ENCODE peak calls at places on chromosome 10, in five cellular contexts. One of them, this sample, is unnamed.

GRCh38 chr10:91652364-91652763 is 19.5 kb upstream of the PPP1R3C start:
- DNase-seq in OCI-LY7: no peak
- DNase-seq in hepatocyte: peak; percentile 61
- DNase-seq in mammary epithelial cell: peak; percentile 98
- DNase-seq in colonic mucosa: no peak
- DNase-seq in this sample: no peak

GRCh38 chr10:123943307-123943706 is 51.7 kb upstream of the CPXM2 start:
- DNase-seq in hepatocyte: no peak
- DNase-seq in mammary epithelial cell: no peak
- DNase-seq in OCI-LY7: no peak
- DNase-seq in colonic mucosa: no peak
- DNase-seq in this sample: no peak

GRCh38 chr10:46542567-46543323 is 13.7 kb downstream of the GPRIN2 start:
- DNase-seq in OCI-LY7: no peak
- DNase-seq in mammary epithelial cell: no peak
- DNase-seq in colonic mucosa: no peak
- DNase-seq in hepatocyte: no peak
- DNase-seq in this sample: no peak

GRCh38 chr10:58107506-58107905 is 160.2 kb downstream of the IPMK start:
- DNase-seq in hepatocyte: no peak
- DNase-seq in OCI-LY7: no peak
- DNase-seq in colonic mucosa: no peak
- DNase-seq in mammary epithelial cell: peak; percentile 82
- DNase-seq in this sample: no peak

GRCh38 chr10:18308600-18308999 is 168.4 kb downstream of the CACNB2 start:
- DNase-seq in mammary epithelial cell: no peak
- DNase-seq in hepatocyte: no peak
- DNase-seq in OCI-LY7: no peak
- DNase-seq in colonic mucosa: no peak
- DNase-seq in this sample: no peak

GRCh38 chr10:13322615-13323148 is 22.8 kb upstream of the PHYH start:
- DNase-seq in OCI-LY7: no peak
- DNase-seq in colonic mucosa: no peak
- DNase-seq in mammary epithelial cell: no peak
- DNase-seq in hepatocyte: no peak
- DNase-seq in this sample: no peak

GRCh38 chr10:24866615-24867583 is 85.5 kb downstream of the PRTFDC1 start:
- DNase-seq in mammary epithelial cell: peak; percentile 64
- DNase-seq in colonic mucosa: peak; percentile 52
- DNase-seq in hepatocyte: no peak
- DNase-seq in OCI-LY7: no peak
- DNase-seq in this sample: no peak

GRCh38 chr10:8346861-8347260 is 292.4 kb downstream of the GATA3 start:
- DNase-seq in hepatocyte: peak; percentile 14
- DNase-seq in mammary epithelial cell: no peak
- DNase-seq in OCI-LY7: no peak
- DNase-seq in colonic mucosa: no peak
- DNase-seq in this sample: no peak

GRCh38 chr10:102782698-102783540 is 39.2 kb downstream of the WBP1L start:
- DNase-seq in OCI-LY7: no peak
- DNase-seq in hepatocyte: peak; percentile 32
- DNase-seq in mammary epithelial cell: peak; percentile 96
- DNase-seq in colonic mucosa: peak; percentile 28
- DNase-seq in this sample: no peak

GRCh38 chr10:21675157-21675796 is 141.2 kb downstream of the MLLT10 start:
- DNase-seq in colonic mucosa: peak; percentile 30
- DNase-seq in mammary epithelial cell: peak; percentile 13
- DNase-seq in hepatocyte: peak; percentile 21
- DNase-seq in OCI-LY7: peak; percentile 40
- DNase-seq in this sample: no peak

GRCh38 chr10:131022981-131023380 is 288.5 kb downstream of the TCERG1L start:
- DNase-seq in OCI-LY7: no peak
- DNase-seq in mammary epithelial cell: no peak
- DNase-seq in colonic mucosa: no peak
- DNase-seq in hepatocyte: no peak
- DNase-seq in this sample: no peak

GRCh38 chr10:49534670-49535381 is 4.1 kb downstream of the ERCC6 start:
- DNase-seq in mammary epithelial cell: peak; percentile 55
- DNase-seq in OCI-LY7: peak; percentile 19
- DNase-seq in colonic mucosa: no peak
- DNase-seq in hepatocyte: no peak
- DNase-seq in this sample: no peak

GRCh38 chr10:79149662-79150443 is 81.1 kb downstream of the ZMIZ1 start:
- DNase-seq in mammary epithelial cell: peak; percentile 81
- DNase-seq in colonic mucosa: peak; percentile 83
- DNase-seq in hepatocyte: peak; percentile 52
- DNase-seq in OCI-LY7: peak; percentile 48
- DNase-seq in this sample: no peak

GRCh38 chr10:70889291-70889690 is 926 bp upstream of the PCBD1 start:
- DNase-seq in hepatocyte: no peak
- DNase-seq in mammary epithelial cell: no peak
- DNase-seq in OCI-LY7: no peak
- DNase-seq in colonic mucosa: no peak
- DNase-seq in this sample: peak; percentile 54

GRCh38 chr10:64573625-64574325 is 1052.6 kb downstream of the REEP3 start:
- DNase-seq in hepatocyte: peak; percentile 37
- DNase-seq in OCI-LY7: no peak
- DNase-seq in mammary epithelial cell: no peak
- DNase-seq in colonic mucosa: no peak
- DNase-seq in this sample: peak; percentile 87

GRCh38 chr10:13990392-13990805 is 340.3 kb downstream of the FRMD4A start:
- DNase-seq in colonic mucosa: no peak
- DNase-seq in OCI-LY7: no peak
- DNase-seq in mammary epithelial cell: no peak
- DNase-seq in hepatocyte: no peak
- DNase-seq in this sample: peak; percentile 90

GRCh38 chr10:655184-655583 is 34.3 kb downstream of the DIP2C start:
- DNase-seq in colonic mucosa: no peak
- DNase-seq in mammary epithelial cell: no peak
- DNase-seq in hepatocyte: no peak
- DNase-seq in OCI-LY7: no peak
- DNase-seq in this sample: no peak

GRCh38 chr10:68897336-68897741 is 3.8 kb upstream of the DDX50 start:
- DNase-seq in hepatocyte: peak; percentile 80
- DNase-seq in colonic mucosa: peak; percentile 73
- DNase-seq in OCI-LY7: peak; percentile 58
- DNase-seq in mammary epithelial cell: peak; percentile 54
- DNase-seq in this sample: peak; percentile 44

GRCh38 chr10:84424731-84425165 is 96.4 kb downstream of the CCSER2 start:
- DNase-seq in OCI-LY7: no peak
- DNase-seq in hepatocyte: peak; percentile 68
- DNase-seq in mammary epithelial cell: peak; percentile 95
- DNase-seq in colonic mucosa: peak; percentile 85
- DNase-seq in this sample: peak; percentile 84

GRCh38 chr10:32951111-32951510 is 6.9 kb downstream of the ITGB1 start:
- DNase-seq in hepatocyte: no peak
- DNase-seq in mammary epithelial cell: no peak
- DNase-seq in colonic mucosa: no peak
- DNase-seq in OCI-LY7: no peak
- DNase-seq in this sample: no peak

GRCh38 chr10:32948451-32948850 is 9.6 kb downstream of the ITGB1 start:
- DNase-seq in OCI-LY7: no peak
- DNase-seq in mammary epithelial cell: no peak
- DNase-seq in hepatocyte: no peak
- DNase-seq in colonic mucosa: no peak
- DNase-seq in this sample: no peak

GRCh38 chr10:32947586-32947985 is 10.4 kb downstream of the ITGB1 start:
- DNase-seq in hepatocyte: no peak
- DNase-seq in OCI-LY7: no peak
- DNase-seq in mammary epithelial cell: no peak
- DNase-seq in colonic mucosa: no peak
- DNase-seq in this sample: no peak

GRCh38 chr10:32950457-32951109 is 7.4 kb downstream of the ITGB1 start:
- DNase-seq in mammary epithelial cell: no peak
- DNase-seq in colonic mucosa: no peak
- DNase-seq in hepatocyte: no peak
- DNase-seq in OCI-LY7: no peak
- DNase-seq in this sample: peak; percentile 48

GRCh38 chr10:32949221-32949678 is 8.8 kb downstream of the ITGB1 start:
- DNase-seq in hepatocyte: no peak
- DNase-seq in OCI-LY7: peak; percentile 49
- DNase-seq in mammary epithelial cell: peak; percentile 53
- DNase-seq in colonic mucosa: no peak
- DNase-seq in this sample: no peak
- H3K4me3 ChIP-seq in hepatocyte: no peak overlapping the region
- H3K4me3 ChIP-seq in OCI-LY7: peak overlapping the region; percentile 35
- H3K4me3 ChIP-seq in mammary epithelial cell: peak overlapping the region; percentile 15
- H3K4me3 ChIP-seq in colonic mucosa: no peak overlapping the region
- H3K4me3 ChIP-seq in this sample: no peak overlapping the region

GRCh38 chr10:96556003-96556402 is 30.8 kb downstream of the TM9SF3 start:
- DNase-seq in hepatocyte: peak; percentile 20
- DNase-seq in colonic mucosa: no peak
- DNase-seq in OCI-LY7: peak; percentile 29
- DNase-seq in mammary epithelial cell: no peak
- DNase-seq in this sample: no peak
- TF ChIP-seq CTCF in hepatocyte: peak; percentile 50
- TF ChIP-seq CTCF in colonic mucosa: peak; percentile 14
- TF ChIP-seq CTCF in OCI-LY7: peak; percentile 77
- TF ChIP-seq CTCF in mammary epithelial cell: peak; percentile 21
- TF ChIP-seq CTCF in this sample: peak; percentile 76

GRCh38 chr10:127826161-127826740 is 66.5 kb downstream of the CLRN3 start:
- DNase-seq in mammary epithelial cell: no peak
- DNase-seq in colonic mucosa: no peak
- DNase-seq in OCI-LY7: no peak
- DNase-seq in hepatocyte: no peak
- DNase-seq in this sample: no peak
- H3K4me3 ChIP-seq in mammary epithelial cell: no peak overlapping the region
- H3K4me3 ChIP-seq in colonic mucosa: no peak overlapping the region
- H3K4me3 ChIP-seq in OCI-LY7: no peak overlapping the region
- H3K4me3 ChIP-seq in hepatocyte: no peak overlapping the region
- H3K4me3 ChIP-seq in this sample: no peak overlapping the region

GRCh38 chr10:5764422-5765297 is 48.6 kb downstream of the GDI2 start:
- DNase-seq in mammary epithelial cell: no peak
- DNase-seq in OCI-LY7: no peak
- DNase-seq in colonic mucosa: no peak
- DNase-seq in hepatocyte: no peak
- DNase-seq in this sample: no peak
- TF ChIP-seq CTCF in mammary epithelial cell: no peak
- TF ChIP-seq CTCF in OCI-LY7: peak; percentile 57
- TF ChIP-seq CTCF in colonic mucosa: no peak
- TF ChIP-seq CTCF in hepatocyte: no peak
- TF ChIP-seq CTCF in this sample: no peak

DNA sequence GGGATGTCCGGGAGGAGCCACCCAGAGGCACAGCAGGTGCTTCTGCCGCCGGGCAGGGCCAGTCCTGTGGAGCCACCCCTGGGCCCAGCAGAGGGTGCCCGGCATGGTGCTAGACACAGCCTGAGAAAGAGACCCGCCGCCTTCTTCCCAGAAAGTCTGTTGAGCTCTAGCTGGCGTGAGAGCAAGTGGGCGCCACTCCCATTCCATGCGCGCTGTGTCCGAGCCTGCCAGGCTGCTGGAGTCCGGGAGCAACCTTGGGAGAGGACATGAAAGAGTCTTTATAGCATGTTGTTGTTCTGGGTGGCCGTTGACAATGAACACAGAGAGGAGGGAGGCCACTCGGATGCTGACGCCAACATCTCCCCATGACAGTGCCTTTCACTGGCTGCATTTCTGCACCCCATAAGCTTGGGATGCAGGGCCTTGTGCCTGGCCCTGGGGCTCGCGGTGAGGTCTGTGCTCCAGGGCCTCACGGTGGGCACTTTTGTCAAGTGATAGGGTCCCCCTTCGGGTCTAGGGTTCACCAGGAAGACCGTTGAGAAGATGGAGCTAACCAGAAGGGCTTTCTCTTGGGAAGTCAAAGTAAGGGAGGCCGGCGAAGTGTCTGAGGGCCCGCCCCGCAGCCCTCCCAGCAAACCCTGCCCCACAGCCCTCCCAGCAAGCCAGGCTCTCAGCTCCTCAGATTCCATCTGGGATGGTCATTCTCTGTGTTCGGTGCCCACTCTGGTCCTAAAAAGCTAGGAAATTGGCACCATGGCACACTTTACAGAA is 47.3 kb downstream of the NKX6-2 start:
- DNase-seq in hepatocyte: no peak
- DNase-seq in colonic mucosa: no peak
- DNase-seq in OCI-LY7: no peak
- DNase-seq in mammary epithelial cell: no peak
- DNase-seq in this sample: no peak
- H3K4me3 ChIP-seq in hepatocyte: no peak overlapping the region
- H3K4me3 ChIP-seq in colonic mucosa: no peak overlapping the region
- H3K4me3 ChIP-seq in OCI-LY7: no peak overlapping the region
- H3K4me3 ChIP-seq in mammary epithelial cell: no peak overlapping the region
- H3K4me3 ChIP-seq in this sample: no peak overlapping the region

GRCh38 chr10:117112220-117112619 is 25.9 kb downstream of the VAX1 start:
- DNase-seq in hepatocyte: no peak
- DNase-seq in OCI-LY7: no peak
- DNase-seq in mammary epithelial cell: peak; percentile 12
- DNase-seq in colonic mucosa: no peak
- DNase-seq in this sample: no peak
- TF ChIP-seq CTCF in hepatocyte: peak; percentile 36
- TF ChIP-seq CTCF in OCI-LY7: peak; percentile 61
- TF ChIP-seq CTCF in mammary epithelial cell: peak; percentile 42
- TF ChIP-seq CTCF in colonic mucosa: no peak
- TF ChIP-seq CTCF in this sample: peak; percentile 70

This sample was measured in LNCaP clone FGC.